ENCODE peak calls at places on chromosomes 3 and 15, in six cellular contexts. One of them, this sample, is unnamed. For H3K4me1, the result is how much of the 10 kb centered on the place peaks cover.

GRCh38 chr3:52406231-52406661 is 38.7 kb downstream of the SEMA3G start:
- DNase-seq in PC-3: no peak
- DNase-seq in testis: no peak
- DNase-seq in endothelial cell of umbilical vein: no peak
- DNase-seq in stomach: peak
- DNase-seq in lower lobe of right lung: peak
- DNase-seq in this sample: peak

GRCh38 chr3:55554621-55555020 is 67.5 kb upstream of the WNT5A start:
- DNase-seq in PC-3: no peak
- DNase-seq in endothelial cell of umbilical vein: no peak
- DNase-seq in testis: no peak
- DNase-seq in stomach: no peak
- DNase-seq in lower lobe of right lung: no peak
- DNase-seq in this sample: no peak

GRCh38 chr3:187744169-187745151 is 808 bp downstream of the BCL6 start:
- DNase-seq in lower lobe of right lung: peak
- DNase-seq in PC-3: peak
- DNase-seq in testis: peak
- DNase-seq in stomach: peak
- DNase-seq in endothelial cell of umbilical vein: peak
- DNase-seq in this sample: peak

GRCh38 chr15:101115887-101116680 is 135.8 kb downstream of the CHSY1 start:
- DNase-seq in endothelial cell of umbilical vein: no peak
- DNase-seq in PC-3: no peak
- DNase-seq in stomach: no peak
- DNase-seq in testis: peak
- DNase-seq in lower lobe of right lung: peak
- DNase-seq in this sample: no peak

GRCh38 chr3:193040836-193041672 is 123.4 kb upstream of the MB21D2 start:
- DNase-seq in stomach: no peak
- DNase-seq in PC-3: peak
- DNase-seq in lower lobe of right lung: no peak
- DNase-seq in endothelial cell of umbilical vein: peak
- DNase-seq in testis: no peak
- DNase-seq in this sample: no peak

GRCh38 chr3:16800361-16800760 is 84.4 kb upstream of the PLCL2 start:
- DNase-seq in lower lobe of right lung: no peak
- DNase-seq in stomach: no peak
- DNase-seq in PC-3: no peak
- DNase-seq in testis: no peak
- DNase-seq in endothelial cell of umbilical vein: no peak
- DNase-seq in this sample: no peak

GRCh38 chr3:195040773-195041520 is 230.0 kb downstream of the XXYLT1 start:
- DNase-seq in lower lobe of right lung: no peak
- DNase-seq in stomach: peak
- DNase-seq in testis: no peak
- DNase-seq in endothelial cell of umbilical vein: no peak
- DNase-seq in PC-3: peak
- DNase-seq in this sample: no peak

GRCh38 chr15:85318048-85318731 is 62.2 kb upstream of the AKAP13 start:
- DNase-seq in testis: no peak
- DNase-seq in PC-3: peak
- DNase-seq in stomach: peak
- DNase-seq in lower lobe of right lung: no peak
- DNase-seq in endothelial cell of umbilical vein: peak
- DNase-seq in this sample: peak

GRCh38 chr3:38643592-38643991 is 5.9 kb downstream of the SCN5A start:
- DNase-seq in PC-3: no peak
- DNase-seq in stomach: no peak
- DNase-seq in testis: no peak
- DNase-seq in lower lobe of right lung: no peak
- DNase-seq in endothelial cell of umbilical vein: no peak
- DNase-seq in this sample: no peak

GRCh38 chr3:30368978-30369377 is 237.4 kb upstream of the TGFBR2 start:
- DNase-seq in testis: no peak
- DNase-seq in PC-3: peak
- DNase-seq in endothelial cell of umbilical vein: no peak
- DNase-seq in stomach: no peak
- DNase-seq in lower lobe of right lung: no peak
- DNase-seq in this sample: no peak

GRCh38 chr3:57587946-57588345 is 9.2 kb downstream of the ARF4 start:
- DNase-seq in PC-3: no peak
- DNase-seq in testis: no peak
- DNase-seq in lower lobe of right lung: no peak
- DNase-seq in endothelial cell of umbilical vein: no peak
- DNase-seq in stomach: no peak
- DNase-seq in this sample: no peak

GRCh38 chr3:121660356-121661171 is at the start of gene HCLS1:
- DNase-seq in lower lobe of right lung: peak
- DNase-seq in stomach: peak
- DNase-seq in endothelial cell of umbilical vein: peak
- DNase-seq in testis: peak
- DNase-seq in PC-3: no peak
- DNase-seq in this sample: peak

GRCh38 chr15:98728107-98728810 is 79.9 kb downstream of the IGF1R start:
- DNase-seq in stomach: no peak
- DNase-seq in PC-3: no peak
- DNase-seq in testis: no peak
- DNase-seq in lower lobe of right lung: no peak
- DNase-seq in endothelial cell of umbilical vein: no peak
- DNase-seq in this sample: no peak
- H3K4me1 ChIP-seq in stomach: half or more
- H3K4me1 ChIP-seq in PC-3: under half
- H3K4me1 ChIP-seq in testis: under half
- H3K4me1 ChIP-seq in lower lobe of right lung: under half
- H3K4me1 ChIP-seq in endothelial cell of umbilical vein: under half
- H3K4me1 ChIP-seq in this sample: half or more

GRCh38 chr3:100044369-100044768 is 69.9 kb downstream of the FILIP1L start:
- DNase-seq in lower lobe of right lung: no peak
- DNase-seq in stomach: no peak
- DNase-seq in endothelial cell of umbilical vein: no peak
- DNase-seq in testis: no peak
- DNase-seq in PC-3: no peak
- DNase-seq in this sample: no peak

GRCh38 chr3:100046986-100047385 is 67.3 kb downstream of the FILIP1L start:
- DNase-seq in PC-3: no peak
- DNase-seq in lower lobe of right lung: no peak
- DNase-seq in testis: no peak
- DNase-seq in stomach: no peak
- DNase-seq in endothelial cell of umbilical vein: no peak
- DNase-seq in this sample: no peak

GRCh38 chr3:100045696-100046095 is 68.6 kb downstream of the FILIP1L start:
- DNase-seq in testis: peak
- DNase-seq in endothelial cell of umbilical vein: no peak
- DNase-seq in stomach: no peak
- DNase-seq in PC-3: peak
- DNase-seq in lower lobe of right lung: no peak
- DNase-seq in this sample: peak

GRCh38 chr3:100047455-100048141 is 66.7 kb downstream of the FILIP1L start:
- DNase-seq in stomach: no peak
- DNase-seq in PC-3: peak
- DNase-seq in testis: no peak
- DNase-seq in lower lobe of right lung: no peak
- DNase-seq in endothelial cell of umbilical vein: peak
- DNase-seq in this sample: peak

GRCh38 chr3:100048248-100048647 is 66.1 kb downstream of the FILIP1L start:
- DNase-seq in testis: no peak
- DNase-seq in lower lobe of right lung: no peak
- DNase-seq in stomach: no peak
- DNase-seq in endothelial cell of umbilical vein: no peak
- DNase-seq in PC-3: no peak
- DNase-seq in this sample: no peak
- H3K4me3 ChIP-seq in testis: no peak
- H3K4me3 ChIP-seq in lower lobe of right lung: no peak
- H3K4me3 ChIP-seq in stomach: no peak
- H3K4me3 ChIP-seq in endothelial cell of umbilical vein: no peak
- H3K4me3 ChIP-seq in PC-3: peak
- H3K4me3 ChIP-seq in this sample: no peak

GRCh38 chr3:129445472-129445871 is 5.4 kb downstream of the IFT122 start:
- DNase-seq in stomach: no peak
- DNase-seq in endothelial cell of umbilical vein: peak
- DNase-seq in PC-3: no peak
- DNase-seq in lower lobe of right lung: no peak
- DNase-seq in testis: no peak
- DNase-seq in this sample: peak
- H3K4me1 ChIP-seq in stomach: half or more
- H3K4me1 ChIP-seq in endothelial cell of umbilical vein: half or more
- H3K4me1 ChIP-seq in PC-3: under half
- H3K4me1 ChIP-seq in lower lobe of right lung: under half
- H3K4me1 ChIP-seq in testis: under half
- H3K4me1 ChIP-seq in this sample: half or more

GRCh38 chr3:159852256-159852655 is 136.4 kb upstream of the IL12A start:
- DNase-seq in testis: no peak
- DNase-seq in lower lobe of right lung: no peak
- DNase-seq in endothelial cell of umbilical vein: peak
- DNase-seq in stomach: no peak
- DNase-seq in PC-3: no peak
- DNase-seq in this sample: no peak

GRCh38 chr3:159853506-159853864 is 135.2 kb upstream of the IL12A start:
- DNase-seq in testis: no peak
- DNase-seq in stomach: no peak
- DNase-seq in lower lobe of right lung: no peak
- DNase-seq in endothelial cell of umbilical vein: no peak
- DNase-seq in PC-3: no peak
- DNase-seq in this sample: no peak

GRCh38 chr3:159854500-159855124 is 134.0 kb upstream of the IL12A start:
- DNase-seq in stomach: no peak
- DNase-seq in endothelial cell of umbilical vein: peak
- DNase-seq in lower lobe of right lung: no peak
- DNase-seq in testis: no peak
- DNase-seq in PC-3: peak
- DNase-seq in this sample: no peak

GRCh38 chr3:159850481-159850880 is 138.2 kb upstream of the IL12A start:
- DNase-seq in PC-3: no peak
- DNase-seq in testis: no peak
- DNase-seq in endothelial cell of umbilical vein: no peak
- DNase-seq in lower lobe of right lung: no peak
- DNase-seq in stomach: no peak
- DNase-seq in this sample: no peak

GRCh38 chr3:159852821-159853505 is 135.7 kb upstream of the IL12A start:
- DNase-seq in endothelial cell of umbilical vein: peak
- DNase-seq in lower lobe of right lung: peak
- DNase-seq in stomach: no peak
- DNase-seq in testis: no peak
- DNase-seq in PC-3: peak
- DNase-seq in this sample: peak
- H3K4me3 ChIP-seq in endothelial cell of umbilical vein: no peak
- H3K4me3 ChIP-seq in lower lobe of right lung: peak
- H3K4me3 ChIP-seq in stomach: peak
- H3K4me3 ChIP-seq in testis: no peak
- H3K4me3 ChIP-seq in PC-3: no peak
- H3K4me3 ChIP-seq in this sample: no peak

This sample was measured in body of pancreas.